ENCODE peak calls at places on chromosome 19, in seven cellular contexts. V, D, Y, A, E, N and F are unnamed samples.

GRCh38 chr19:6161271-6161850 is 25.9 kb downstream of the ACSBG2 start:
- DNase-seq in Y (peak), N (peak), D (no peak), A (peak), E (peak), V (peak), F (peak)

GRCh38 chr19:10074153-10074552 is 12.0 kb upstream of the SHFL start:
- DNase-seq in N (peak), A (peak), V (no peak), D (no peak), E (peak), Y (peak), F (peak)

GRCh38 chr19:3985643-3986259 is 488 bp upstream of the EEF2 start:
- DNase-seq in D (no peak), Y (no peak), N (no peak), V (no peak), A (no peak), E (no peak), F (no peak)

GRCh38 chr19:2694196-2694595 is 8.3 kb downstream of the GNG7 start:
- DNase-seq in E (no peak), A (no peak), Y (no peak), N (no peak), V (no peak), D (no peak), F (no peak)

GRCh38 chr19:13849991-13850909 is 26.7 kb upstream of the NANOS3 start:
- DNase-seq in Y (peak), D (no peak), A (peak), N (peak), V (no peak), E (peak), F (peak)

GRCh38 chr19:31002852-31003251 is 346.4 kb downstream of the TSHZ3 start:
- DNase-seq in D (no peak), N (no peak), E (no peak), V (no peak), A (no peak), Y (no peak), F (peak)

GRCh38 chr19:33375760-33376159 is 2.3 kb downstream of the CEBPG start:
- DNase-seq in Y (no peak), A (no peak), E (peak), N (no peak), D (peak), V (no peak), F (no peak)

GRCh38 chr19:30884146-30884812 is 465.0 kb downstream of the TSHZ3 start:
- DNase-seq in V (no peak), N (no peak), D (no peak), A (no peak), E (no peak), Y (no peak), F (no peak)

GRCh38 chr19:4492337-4493103 is 20.4 kb downstream of the HDGFL2 start:
- DNase-seq in E (no peak), D (no peak), A (no peak), Y (no peak), N (no peak), V (no peak), F (no peak)

GRCh38 chr19:35731353-35731752 is 10.9 kb downstream of the IGFLR1 start:
- DNase-seq in V (no peak), D (no peak), A (no peak), N (no peak), E (no peak), Y (no peak), F (no peak)

GRCh38 chr19:41753936-41754529 is 1.3 kb upstream of the CEACAM6 start:
- DNase-seq in E (peak), V (no peak), Y (peak), N (peak), A (peak), D (no peak), F (peak)

GRCh38 chr19:42655748-42656147 is 61.0 kb upstream of the CEACAM8 start:
- DNase-seq in N (no peak), V (no peak), A (no peak), E (no peak), D (no peak), Y (no peak), F (no peak)

GRCh38 chr19:57830071-57830602 is at the start of gene ZNF587B:
- DNase-seq in V (no peak), Y (peak), E (peak), N (no peak), D (peak), A (peak), F (peak)

GRCh38 chr19:482186-483041 is 13.9 kb upstream of the MADCAM1 start:
- DNase-seq in V (no peak), N (no peak), Y (no peak), D (no peak), A (no peak), E (no peak), F (no peak)

GRCh38 chr19:16154557-16154956 is 11.1 kb downstream of the HSH2D start:
- DNase-seq in Y (no peak), N (no peak), A (no peak), V (no peak), E (no peak), D (no peak), F (no peak)